ENCODE peak calls at places on chromosome 3, in six cellular contexts. Q is K562, V is A549, H is NB4, L is GM12878, S is HepG2. J is an unnamed sample.

GRCh38 chr3:43019168-43019765 is 40.2 kb downstream of the GASK1A start:
- DNase-seq in Q (no peak), V (no peak), H (no peak), L (no peak), S (no peak), J (no peak)

GRCh38 chr3:127817331-127817821 is 4.9 kb downstream of the MGLL start:
- DNase-seq in Q (no peak), V (no peak), H (no peak), L (no peak), S (no peak), J (no peak)

GRCh38 chr3:119676020-119676419 is 1.2 kb downstream of the COX17 start:
- DNase-seq in Q (no peak), V (no peak), H (no peak), L (no peak), S (no peak), J (no peak)

GRCh38 chr3:10192953-10193691 is 28.4 kb downstream of the IRAK2 start:
- DNase-seq in Q (peak; percentile 48), V (peak; percentile 60), H (peak; percentile 35), L (peak; percentile 91), S (peak; percentile 28), J (peak; percentile 92)

GRCh38 chr3:186511702-186512101 is 32.5 kb downstream of the CRYGS start:
- DNase-seq in Q (no peak), V (no peak), H (peak; percentile 34), L (no peak), S (no peak), J (no peak)

GRCh38 chr3:1611824-1612223 is 486.8 kb upstream of the CNTN4 start:
- DNase-seq in Q (no peak), V (no peak), H (no peak), L (no peak), S (no peak), J (no peak)

GRCh38 chr3:46398186-46398955 is 8.5 kb downstream of the CCR5AS start:
- DNase-seq in Q (no peak), V (no peak), H (no peak), L (no peak), S (no peak), J (no peak)

GRCh38 chr3:185796431-185797107 is 28.3 kb downstream of the IGF2BP2 start:
- DNase-seq in Q (no peak), V (peak; percentile 55), H (no peak), L (no peak), S (peak; percentile 96), J (peak; percentile 82)

GRCh38 chr3:4507010-4507596 is 14.0 kb downstream of the ITPR1 start:
- DNase-seq in Q (no peak), V (no peak), H (no peak), L (no peak), S (peak; percentile 43), J (no peak)

GRCh38 chr3:127691974-127692373 is 19.2 kb downstream of the ABTB1 start:
- DNase-seq in Q (no peak), V (no peak), H (no peak), L (no peak), S (no peak), J (no peak)

GRCh38 chr3:184171562-184171961 is 3.1 kb upstream of the AP2M1 start:
- DNase-seq in Q (peak; percentile 71), V (no peak), H (no peak), L (no peak), S (no peak), J (no peak)

GRCh38 chr3:134641671-134642300 is 9.0 kb downstream of the KY start:
- DNase-seq in Q (no peak), V (no peak), H (no peak), L (no peak), S (no peak), J (no peak)

GRCh38 chr3:47664519-47664918 is 85.9 kb upstream of the CSPG5 start:
- DNase-seq in Q (no peak), V (peak; percentile 33), H (peak; percentile 68), L (no peak), S (peak; percentile 14), J (no peak)

GRCh38 chr3:18761530-18761929 is 336.4 kb upstream of the SATB1 start:
- DNase-seq in Q (no peak), V (no peak), H (no peak), L (no peak), S (no peak), J (no peak)

GRCh38 chr3:65439641-65440040 is 599.1 kb downstream of the MAGI1 start:
- DNase-seq in Q (peak; percentile 27), V (peak; percentile 7), H (peak; percentile 33), L (no peak), S (peak; percentile 32), J (peak; percentile 59)
- TF ChIP-seq MYC in Q (no peak), V (no peak), H (no peak), L (no peak), S (no peak), J (no peak)

DNA sequence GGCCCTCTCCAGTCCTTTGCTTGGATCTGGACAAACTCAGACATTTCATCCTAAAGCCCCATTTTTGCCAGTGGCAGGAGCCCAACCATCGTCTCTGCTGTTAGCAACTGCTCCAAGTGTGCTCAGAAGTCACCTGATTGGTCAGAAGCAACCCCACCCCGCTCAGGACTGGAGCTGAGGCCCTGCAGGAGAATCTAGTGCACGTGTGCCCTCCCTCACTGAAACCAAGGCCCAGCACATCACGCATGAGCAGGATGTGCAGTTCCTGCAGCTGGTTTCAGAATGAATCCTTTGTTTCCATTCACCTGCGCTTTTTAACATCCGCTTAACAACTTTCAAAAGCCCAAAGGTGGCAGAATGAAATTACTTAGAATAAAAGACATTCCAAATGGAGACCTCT is 81.2 kb downstream of the SRGAP3 start:
- DNase-seq in Q (no peak), V (no peak), H (no peak), L (peak; percentile 84), S (no peak), J (no peak)
- TF ChIP-seq MYC in Q (no peak), V (no peak), H (no peak), L (no peak), S (no peak), J (no peak)

GRCh38 chr3:156680243-156680930 is 6.0 kb downstream of the TIPARP start:
- DNase-seq in Q (no peak), V (no peak), H (no peak), L (no peak), S (no peak), J (no peak)

GRCh38 chr3:156678216-156678615 is 3.8 kb downstream of the TIPARP start:
- DNase-seq in Q (no peak), V (no peak), H (no peak), L (no peak), S (no peak), J (no peak)

GRCh38 chr3:156682963-156683362 is 8.6 kb downstream of the TIPARP start:
- DNase-seq in Q (no peak), V (no peak), H (no peak), L (no peak), S (no peak), J (no peak)

GRCh38 chr3:156682491-156682890 is 8.1 kb downstream of the TIPARP start:
- DNase-seq in Q (no peak), V (no peak), H (no peak), L (no peak), S (no peak), J (no peak)

GRCh38 chr3:156681003-156681402 is 6.6 kb downstream of the TIPARP start:
- DNase-seq in Q (no peak), V (peak; percentile 15), H (peak; percentile 79), L (no peak), S (peak; percentile 71), J (peak; percentile 64)
- TF ChIP-seq MYC in Q (no peak), V (no peak), H (no peak), L (no peak), S (no peak), J (no peak)

DNA sequence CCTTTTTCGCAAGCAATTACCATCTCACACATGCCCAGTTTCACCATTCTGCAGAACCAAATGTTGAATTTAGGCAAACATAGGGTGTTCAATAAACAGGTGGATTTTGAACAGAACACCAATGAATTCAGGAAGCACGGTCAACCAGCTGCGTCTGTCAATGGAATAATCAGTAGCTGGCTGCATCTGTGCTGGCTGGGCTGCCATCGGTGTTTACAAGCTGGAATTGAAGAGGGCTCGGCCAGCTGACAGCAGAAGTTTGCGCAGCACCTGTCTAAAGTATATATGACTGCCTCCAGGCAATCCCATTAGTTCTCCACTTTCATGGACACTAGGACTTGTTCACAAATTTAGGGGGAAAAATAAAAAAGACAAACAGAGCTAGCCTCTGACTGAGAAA is 996.4 kb upstream of the CFAP20DC start:
- DNase-seq in Q (no peak), V (no peak), H (no peak), L (no peak), S (no peak), J (no peak)
- TF ChIP-seq MYC in Q (no peak), V (no peak), H (no peak), L (no peak), S (no peak), J (no peak)

GRCh38 chr3:147384210-147385058 is 21.9 kb downstream of the ZIC4 start:
- DNase-seq in Q (peak; percentile 61), V (no peak), H (no peak), L (no peak), S (no peak), J (no peak)
- TF ChIP-seq MYC in Q (no peak), V (no peak), H (no peak), L (no peak), S (no peak), J (no peak)

GRCh38 chr3:169863458-169863899 is 6.3 kb downstream of the LRRC31 start:
- DNase-seq in Q (peak; percentile 73), V (peak; percentile 55), H (peak; percentile 80), L (peak; percentile 61), S (peak; percentile 55), J (peak; percentile 81)
- TF ChIP-seq MYC in Q (no peak), V (no peak), H (no peak), L (no peak), S (no peak), J (no peak)

GRCh38 chr3:61915296-61915695 is 353.9 kb downstream of the PTPRG start:
- DNase-seq in Q (no peak), V (no peak), H (no peak), L (no peak), S (no peak), J (peak; percentile 23)

GRCh38 chr3:61913657-61914056 is 352.3 kb downstream of the PTPRG start:
- DNase-seq in Q (no peak), V (no peak), H (no peak), L (no peak), S (no peak), J (no peak)

GRCh38 chr3:61912158-61912557 is 350.8 kb downstream of the PTPRG start:
- DNase-seq in Q (no peak), V (no peak), H (no peak), L (no peak), S (no peak), J (no peak)

GRCh38 chr3:61910732-61911131 is 349.4 kb downstream of the PTPRG start:
- DNase-seq in Q (no peak), V (no peak), H (no peak), L (no peak), S (no peak), J (no peak)

GRCh38 chr3:61914277-61914676 is 352.9 kb downstream of the PTPRG start:
- DNase-seq in Q (no peak), V (no peak), H (no peak), L (no peak), S (no peak), J (no peak)
- TF ChIP-seq MYC in Q (no peak), V (no peak), H (no peak), L (no peak), S (no peak), J (no peak)

J was measured in endothelial cell of umbilical vein.